ENCODE peak calls at places on chromosomes 6 and 20, in eight cellular contexts. B, Y, M, O, H, A, T and D are unnamed samples.
A peak's percentile ranks its signal among the peaks of the same experiment; 100 is the strongest.

GRCh38 chr6:128848169-128848935 is 34.6 kb upstream of the LAMA2 start:
- DNase-seq in B (no peak), Y (no peak), M (no peak), O (no peak), H (no peak), A (peak; percentile 50), T (no peak), D (no peak)

GRCh38 chr20:6714202-6714800 is 53.2 kb upstream of the BMP2 start:
- DNase-seq in B (no peak), Y (peak; percentile 58), M (no peak), O (no peak), H (no peak), A (no peak), T (no peak), D (peak; percentile 91)

GRCh38 chr6:131199568-131200272 is 64.5 kb downstream of the AKAP7 start:
- DNase-seq in B (peak; percentile 44), Y (peak; percentile 73), M (peak; percentile 47), O (peak; percentile 61), H (peak; percentile 71), A (peak; percentile 64), T (no peak), D (peak; percentile 43)

GRCh38 chr20:45346851-45347250 is 1.4 kb downstream of the SDC4 start:
- DNase-seq in B (no peak), Y (no peak), M (no peak), O (no peak), H (no peak), A (no peak), T (no peak), D (no peak)

GRCh38 chr6:34791164-34791841 is 580 bp upstream of the BLTP3A start:
- DNase-seq in B (no peak), Y (peak; percentile 45), M (peak; percentile 17), O (peak; percentile 63), H (no peak), A (peak; percentile 63), T (no peak), D (peak; percentile 64)

GRCh38 chr6:18260448-18261106 is 3.8 kb downstream of the DEK start:
- DNase-seq in B (peak; percentile 42), Y (peak; percentile 72), M (peak; percentile 36), O (no peak), H (no peak), A (peak; percentile 48), T (no peak), D (no peak)

GRCh38 chr6:2480267-2480966 is 235.0 kb upstream of the GMDS start:
- DNase-seq in B (no peak), Y (no peak), M (no peak), O (no peak), H (no peak), A (no peak), T (no peak), D (no peak)

GRCh38 chr6:1636971-1637871 is 27.5 kb downstream of the FOXC1 start:
- DNase-seq in B (no peak), Y (peak; percentile 92), M (peak; percentile 60), O (no peak), H (no peak), A (no peak), T (no peak), D (no peak)

GRCh38 chr20:43533060-43533459 is 25.6 kb downstream of the L3MBTL1 start:
- DNase-seq in B (no peak), Y (no peak), M (peak; percentile 55), O (no peak), H (no peak), A (no peak), T (no peak), D (no peak)

GRCh38 chr6:154549179-154549578 is 38.7 kb upstream of the CNKSR3 start:
- DNase-seq in B (no peak), Y (no peak), M (no peak), O (no peak), H (no peak), A (no peak), T (no peak), D (no peak)

GRCh38 chr6:113779656-113780055 is 77.5 kb upstream of the MARCKS start:
- DNase-seq in B (no peak), Y (no peak), M (no peak), O (no peak), H (no peak), A (no peak), T (no peak), D (no peak)

GRCh38 chr6:72954736-72955135 is 270.6 kb downstream of the KHDC1L start:
- DNase-seq in B (no peak), Y (no peak), M (no peak), O (no peak), H (peak; percentile 55), A (no peak), T (no peak), D (no peak)